ENCODE peak calls at places on chromosomes 11 and 22, in ten cellular contexts. Z is NCI-H1105 treated with DMSO at 0.1 percent for 48 hours; I is activated naive CD4-positive, alpha-beta T cell; R is Peyer's patch; K is EL; G is glutamatergic neuron; S is H54; M is spleen; A is EH; C is CD4-positive, alpha-beta T cell. N is an unnamed sample.

GRCh38 chr11:130859896-130860295 is 56.4 kb downstream of the SNX19 start:
- DNase-seq in K (no peak), S (no peak), G (no peak), I (no peak), A (peak), M (no peak), C (no peak), Z (no peak), R (no peak), N (no peak)

GRCh38 chr22:33803371-33803770 is 116.9 kb downstream of the LARGE1 start:
- DNase-seq in S (peak), R (no peak), I (no peak), A (peak), G (no peak), K (peak), M (no peak), C (no peak), Z (no peak), N (no peak)

GRCh38 chr11:119742263-119742861 is 13.4 kb upstream of the NECTIN1 start:
- DNase-seq in G (peak), C (no peak), Z (no peak), I (peak), M (peak), S (no peak), K (no peak), A (no peak), R (no peak), N (no peak)

GRCh38 chr11:46382644-46383403 is 1.4 kb downstream of the MDK start:
- DNase-seq in C (no peak), Z (peak), G (peak), S (peak), K (peak), A (peak), M (peak), R (no peak), I (no peak), N (no peak)

GRCh38 chr11:62607729-62608128 is 4.8 kb downstream of the EML3 start:
- DNase-seq in K (no peak), Z (peak), I (no peak), R (no peak), A (no peak), S (no peak), M (no peak), C (no peak), G (no peak), N (no peak)

GRCh38 chr11:68352591-68352990 is 40.2 kb downstream of the LRP5 start:
- DNase-seq in S (no peak), R (no peak), G (no peak), M (no peak), A (no peak), K (no peak), C (no peak), Z (no peak), I (no peak), N (no peak)

GRCh38 chr11:124644426-124645280 is 22.0 kb downstream of the TBRG1 start:
- DNase-seq in C (no peak), R (peak), S (peak), Z (peak), K (peak), A (peak), I (no peak), G (peak), M (no peak), N (peak)

GRCh38 chr22:50209893-50210292 is 9.1 kb downstream of the SELENOO start:
- DNase-seq in I (peak), C (peak), G (peak), Z (peak), S (peak), A (peak), R (peak), M (peak), K (peak), N (peak)

GRCh38 chr11:64908766-64909165 is 8.2 kb downstream of the ATG2A start:
- DNase-seq in Z (no peak), C (no peak), I (no peak), R (no peak), G (no peak), A (no peak), M (no peak), S (no peak), K (no peak), N (no peak)

GRCh38 chr22:33658775-33659174 is 261.5 kb downstream of the LARGE1 start:
- DNase-seq in S (no peak), G (no peak), M (no peak), C (no peak), I (no peak), A (peak), Z (no peak), R (no peak), K (no peak), N (no peak)

GRCh38 chr11:105829084-105829483 is 193.0 kb downstream of the MSANTD4 start:
- DNase-seq in M (no peak), R (no peak), I (no peak), K (no peak), C (no peak), Z (no peak), A (no peak), S (no peak), G (no peak), N (no peak)

GRCh38 chr11:76616676-76617552 is 53.6 kb downstream of the LRRC32 start:
- DNase-seq in A (no peak), M (peak), K (no peak), I (no peak), G (no peak), S (no peak), Z (no peak), C (no peak), R (peak), N (no peak)

GRCh38 chr11:65709661-65710060 is 2.4 kb upstream of the KAT5 start:
- DNase-seq in Z (no peak), M (peak), S (no peak), A (peak), K (peak), I (no peak), C (no peak), G (no peak), R (no peak), N (no peak)

GRCh38 chr22:29748248-29748893 is 18.4 kb downstream of the ZMAT5 start:
- DNase-seq in A (peak), Z (no peak), S (no peak), G (no peak), C (no peak), I (no peak), R (peak), M (no peak), K (no peak), N (no peak)

GRCh38 chr11:2378527-2379210 is 1.6 kb downstream of the CD81 start:
- DNase-seq in A (peak), C (no peak), R (no peak), Z (no peak), G (peak), K (peak), M (peak), I (no peak), S (no peak), N (no peak)

GRCh38 chr11:82733444-82734119 is at the start of gene FAM181B:
- DNase-seq in R (peak), Z (peak), S (no peak), K (no peak), M (peak), I (peak), A (no peak), C (peak), G (peak), N (peak)

GRCh38 chr11:1706634-1707400 is 9.8 kb downstream of the KRTAP5-6 start:
- DNase-seq in R (no peak), C (no peak), M (peak), S (no peak), I (no peak), G (no peak), K (no peak), Z (no peak), A (peak), N (no peak)